ENCODE peak calls at places on chromosome 5, in four cellular contexts. J is K562, L is HCT116, V is HepG2. R is an unnamed sample. For H3K4me1, the result is how much of the 10 kb centered on the place peaks cover.

GRCh38 chr5:108387756-108388155 is 5.9 kb upstream of the FBXL17 start:
- DNase-seq in J (no peak), L (no peak), V (no peak), R (no peak)

GRCh38 chr5:98933446-98934072 is 4.8 kb upstream of the CHD1 start:
- DNase-seq in V (no peak), L (no peak), J (no peak), R (no peak)

GRCh38 chr5:142283304-142283703 is 41.5 kb downstream of the SPRY4 start:
- DNase-seq in J (no peak), V (no peak), L (no peak), R (no peak)

GRCh38 chr5:2113348-2114131 is 230.8 kb upstream of the IRX4 start:
- DNase-seq in V (no peak), L (no peak), J (no peak), R (no peak)

GRCh38 chr5:149764086-149764485 is 34.0 kb downstream of the PPARGC1B start:
- DNase-seq in J (no peak), L (no peak), V (no peak), R (no peak)

GRCh38 chr5:179262126-179262920 is 82.9 kb downstream of the ADAMTS2 start:
- DNase-seq in V (no peak), J (no peak), L (no peak), R (no peak)

GRCh38 chr5:180090098-180090768 is 18.7 kb upstream of the RNF130 start:
- DNase-seq in L (peak), V (peak), J (peak), R (no peak)

GRCh38 chr5:32612134-32612888 is 27.0 kb downstream of the SUB1 start:
- DNase-seq in J (no peak), V (no peak), L (no peak), R (no peak)

GRCh38 chr5:142012186-142012785 is 541 bp downstream of the GNPDA1 start:
- DNase-seq in J (peak), L (peak), V (peak), R (no peak)

GRCh38 chr5:179113143-179113530 is 53.0 kb downstream of the ZNF354C start:
- DNase-seq in V (no peak), J (no peak), L (no peak), R (no peak)

GRCh38 chr5:119355244-119355635 is 579 bp upstream of the TNFAIP8 start:
- DNase-seq in V (peak), J (no peak), L (no peak), R (no peak)

GRCh38 chr5:143168171-143168681 is 235.3 kb downstream of the NR3C1 start:
- DNase-seq in L (no peak), V (no peak), J (no peak), R (no peak)

GRCh38 chr5:57594436-57594835 is 111.8 kb upstream of the ACTBL2 start:
- DNase-seq in V (no peak), L (no peak), J (no peak), R (no peak)

GRCh38 chr5:171580506-171581265 is 161.2 kb downstream of the FGF18 start:
- DNase-seq in L (no peak), J (no peak), V (no peak), R (no peak)

GRCh38 chr5:131265318-131265803 is 1.5 kb downstream of the CDC42SE2 start:
- DNase-seq in V (peak), L (peak), J (peak), R (no peak)

GRCh38 chr5:555058-555623 is 30.9 kb upstream of the SLC9A3 start:
- DNase-seq in V (no peak), J (no peak), L (no peak), R (peak)

GRCh38 chr5:54443264-54443663 is 12.2 kb upstream of the HSPB3 start:
- DNase-seq in V (peak), L (peak), J (peak), R (no peak)

GRCh38 chr5:59126665-59127354 is 543.9 kb downstream of the RAB3C start:
- DNase-seq in V (no peak), J (no peak), L (no peak), R (no peak)

GRCh38 chr5:52859619-52860018 is 71.9 kb downstream of the ITGA1 start:
- DNase-seq in V (no peak), J (no peak), L (no peak), R (no peak)

GRCh38 chr5:53679261-53679660 is 118.8 kb downstream of the NDUFS4 start:
- DNase-seq in L (no peak), J (no peak), V (no peak), R (no peak)

GRCh38 chr5:134503088-134503936 is 22.2 kb upstream of the JADE2 start:
- DNase-seq in V (peak), J (peak), L (peak), R (no peak)

GRCh38 chr5:40495172-40495699 is 184.5 kb upstream of the PTGER4 start:
- DNase-seq in L (no peak), V (no peak), J (no peak), R (no peak)

GRCh38 chr5:174145821-174146220 is 100.3 kb downstream of the NSG2 start:
- DNase-seq in V (no peak), L (no peak), J (peak), R (no peak)

GRCh38 chr5:88883059-88883565 is at the start of gene MEF2C:
- DNase-seq in L (peak), V (no peak), J (peak), R (no peak)

GRCh38 chr5:191036-191948 is at the start of gene LRRC14B:
- DNase-seq in J (no peak), L (no peak), V (no peak), R (no peak)

GRCh38 chr5:56070795-56071539 is 76.2 kb upstream of the IL6ST start:
- DNase-seq in V (peak), L (no peak), J (no peak), R (no peak)

GRCh38 chr5:158198636-158199035 is 339.7 kb upstream of the CLINT1 start:
- DNase-seq in V (no peak), J (no peak), L (no peak), R (no peak)

GRCh38 chr5:135008981-135009735 is 24.9 kb downstream of the PITX1 start:
- DNase-seq in J (no peak), V (no peak), L (no peak), R (no peak)

GRCh38 chr5:88658005-88658404 is 225.0 kb downstream of the MEF2C start:
- DNase-seq in L (no peak), V (no peak), J (no peak), R (no peak)

GRCh38 chr5:111127453-111128195 is 35.5 kb downstream of the WDR36 start:
- DNase-seq in L (no peak), V (no peak), J (no peak), R (no peak)

GRCh38 chr5:17012289-17012688 is 76.2 kb upstream of the MYO10 start:
- DNase-seq in V (no peak), J (no peak), L (no peak), R (no peak)
- TF ChIP-seq TCF7L2 in V (no peak), J (no peak), L (no peak), R (no peak)

GRCh38 chr5:14167211-14167845 is 24.2 kb downstream of the TRIO start:
- DNase-seq in V (no peak), L (no peak), J (no peak), R (no peak)
- H3K4me1 ChIP-seq in V (half or more), L (under half), J (under half), R (half or more)

DNA sequence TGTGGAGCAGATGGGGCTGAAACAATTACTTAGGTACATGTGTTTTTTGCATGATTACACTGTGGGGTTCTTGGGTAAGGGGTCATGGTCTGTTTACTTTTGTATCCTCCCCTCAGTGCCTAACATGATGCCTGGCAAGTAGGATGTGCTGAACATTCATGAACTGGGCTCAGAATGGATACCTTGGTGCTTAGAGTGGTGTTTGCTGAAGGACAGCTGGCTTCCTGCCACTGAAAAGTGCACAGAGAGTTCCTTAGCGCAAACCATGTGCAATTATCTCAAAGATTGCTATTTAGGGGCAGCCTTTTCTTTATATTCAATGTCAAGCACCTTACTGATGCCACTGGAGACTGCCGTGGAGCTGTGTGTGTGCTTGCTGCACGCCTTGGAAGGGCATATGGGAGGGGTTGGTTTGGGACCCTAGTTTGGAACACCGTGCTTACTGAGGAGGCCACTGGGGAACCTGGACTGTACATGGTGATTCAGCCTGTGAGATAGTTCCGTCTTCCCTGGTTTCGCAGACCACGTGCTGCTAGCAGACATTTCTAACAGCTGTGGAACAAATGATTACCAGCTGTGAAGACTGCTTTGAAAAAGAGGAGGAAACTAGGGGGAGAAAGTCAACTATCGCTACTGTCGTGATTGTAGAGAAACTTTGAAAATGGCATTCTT is 78.6 kb downstream of the MAP1B start:
- DNase-seq in V (no peak), L (no peak), J (no peak), R (no peak)
- TF ChIP-seq SIN3A in V (no peak), L (no peak), J (no peak), R (no peak)

DNA sequence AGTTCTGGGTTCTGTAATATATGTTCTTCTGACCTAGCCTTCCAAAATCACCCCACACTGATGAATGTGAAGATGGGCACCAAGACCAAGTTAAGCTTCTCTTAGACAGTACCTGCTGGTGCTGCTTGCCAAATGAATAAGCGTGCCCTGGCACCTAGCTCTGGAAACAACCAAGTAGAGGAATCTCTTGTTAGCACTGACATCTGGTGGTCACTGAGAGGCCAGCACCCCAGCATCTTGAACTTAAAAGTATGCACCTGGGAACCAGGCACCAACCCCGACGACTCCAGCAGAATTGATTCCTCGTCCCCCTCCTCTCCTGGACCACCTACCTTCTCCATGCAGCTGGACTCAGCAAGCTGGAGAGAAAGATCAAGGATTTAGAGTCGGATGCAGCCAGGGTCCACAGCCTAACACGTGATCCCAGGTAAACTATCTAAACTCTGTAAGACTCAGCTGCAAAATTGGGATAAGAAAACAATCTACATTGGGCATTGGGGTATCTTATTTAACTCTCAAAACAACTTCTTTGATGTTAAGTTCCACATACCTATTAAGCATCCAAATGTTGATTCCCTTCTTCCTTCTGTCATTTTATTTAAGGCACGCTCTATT is 89.8 kb downstream of the SLC1A3 start:
- DNase-seq in L (peak), V (peak), J (peak), R (peak)
- TF ChIP-seq TCF7L2 in L (no peak), V (no peak), J (no peak), R (no peak)

GRCh38 chr5:151214614-151215545 is 9.0 kb downstream of the CCDC69 start:
- DNase-seq in L (no peak), J (no peak), V (peak), R (no peak)

GRCh38 chr5:151216781-151217180 is 7.1 kb downstream of the CCDC69 start:
- DNase-seq in V (no peak), J (no peak), L (no peak), R (no peak)

GRCh38 chr5:151218177-151218576 is 5.7 kb downstream of the CCDC69 start:
- DNase-seq in V (no peak), L (no peak), J (no peak), R (no peak)

GRCh38 chr5:151213803-151214613 is 9.9 kb downstream of the CCDC69 start:
- DNase-seq in L (no peak), J (peak), V (peak), R (no peak)

DNA sequence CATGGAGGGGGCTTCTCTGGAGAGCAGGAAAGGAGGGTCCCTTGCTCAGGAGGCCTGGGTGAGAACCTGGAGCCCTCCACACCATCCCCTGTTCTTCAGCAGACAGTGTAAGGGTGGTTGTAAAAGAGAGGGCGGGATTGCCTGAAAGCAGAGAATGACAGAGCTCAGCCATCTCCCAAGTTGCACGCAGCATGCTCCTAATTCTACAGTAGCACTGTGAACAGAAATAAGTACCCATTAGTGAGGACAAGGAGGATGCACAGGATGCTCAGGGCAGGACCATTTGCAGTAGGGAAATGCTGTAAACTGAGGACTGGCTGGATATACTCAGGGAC is 8.4 kb downstream of the CCDC69 start:
- DNase-seq in J (no peak), L (no peak), V (no peak), R (no peak)
- H3K4me1 ChIP-seq in J (under half), L (under half), V (under half), R (under half)

GRCh38 chr5:169970334-169970733 is 10.0 kb downstream of the INSYN2B start:
- DNase-seq in J (no peak), V (no peak), L (no peak), R (no peak)
- TF ChIP-seq SIN3A in J (no peak), V (no peak), L (no peak), R (no peak)

R was measured in Panc1.